ENCODE peak calls at places on chromosomes 4 and X, in five cellular contexts. T is sigmoid colon, N is A549, W is right lobe of liver, V is K562. B is an unnamed sample.

GRCh38 chr4:109998867-109999303 is 86.2 kb downstream of the EGF start:
- DNase-seq in V (peak; percentile 76), T (no peak), N (peak; percentile 37), W (no peak), B (no peak)

GRCh38 chrX:72349190-72349589 is 43.5 kb upstream of the CITED1 start:
- DNase-seq in T (no peak), N (no peak), W (no peak), V (peak; percentile 6), B (no peak)

GRCh38 chrX:134462927-134463326 is 3.0 kb downstream of the HPRT1 start:
- DNase-seq in N (no peak), V (no peak), W (no peak), T (no peak), B (no peak)

GRCh38 chrX:67619253-67619652 is 75.4 kb downstream of the AR start:
- DNase-seq in T (no peak), V (no peak), W (no peak), N (no peak), B (no peak)

GRCh38 chrX:154717824-154718223 is 33.1 kb downstream of the GAB3 start:
- DNase-seq in N (no peak), W (no peak), V (peak; percentile 89), T (no peak), B (no peak)

GRCh38 chr4:132180020-132180427 is 969.1 kb upstream of the PCDH10 start:
- DNase-seq in N (no peak), V (no peak), W (no peak), T (no peak), B (no peak)

GRCh38 chr4:6606465-6607235 is 31.7 kb downstream of the MAN2B2 start:
- DNase-seq in V (no peak), T (no peak), N (no peak), W (no peak), B (no peak)

GRCh38 chr4:182969651-182970279 is 52.6 kb upstream of the DCTD start:
- DNase-seq in T (no peak), V (peak; percentile 82), N (no peak), W (no peak), B (no peak)

GRCh38 chrX:21847342-21847741 is 7.9 kb downstream of the MBTPS2 start:
- DNase-seq in V (no peak), T (no peak), W (no peak), N (no peak), B (no peak)

GRCh38 chr4:80521438-80521837 is 185.9 kb downstream of the CFAP299 start:
- DNase-seq in T (no peak), N (no peak), W (no peak), V (no peak), B (no peak)

GRCh38 chr4:23736466-23736865 is 153.4 kb downstream of the PPARGC1A start:
- DNase-seq in W (no peak), V (no peak), N (no peak), T (no peak), B (no peak)

GRCh38 chr4:40577588-40578253 is 51.9 kb downstream of the RBM47 start:
- DNase-seq in N (no peak), W (no peak), V (no peak), T (no peak), B (no peak)

GRCh38 chr4:105520819-105521790 is 31.3 kb upstream of the ARHGEF38 start:
- DNase-seq in V (peak; percentile 58), N (peak; percentile 21), W (peak; percentile 53), T (no peak), B (no peak)

GRCh38 chr4:3524920-3525319 is 7.3 kb downstream of the LRPAP1 start:
- DNase-seq in W (no peak), N (no peak), V (no peak), T (peak; percentile 56), B (no peak)

GRCh38 chr4:119735136-119735770 is 106.6 kb upstream of the PDE5A start:
- DNase-seq in T (no peak), N (no peak), W (no peak), V (no peak), B (no peak)

GRCh38 chr4:125168531-125168930 is 146.2 kb upstream of the FAT4 start:
- DNase-seq in W (no peak), V (no peak), N (no peak), T (no peak), B (no peak)

GRCh38 chr4:67712000-67712625 is 11.2 kb upstream of the UBA6 start:
- DNase-seq in T (no peak), N (no peak), W (no peak), V (no peak), B (no peak)

GRCh38 chrX:150161092-150161672 is 201.9 kb upstream of the MAMLD1 start:
- DNase-seq in N (no peak), T (no peak), V (no peak), W (no peak), B (no peak)

GRCh38 chrX:101986571-101986970 is 54.7 kb upstream of the ZMAT1 start:
- DNase-seq in T (no peak), N (no peak), V (no peak), W (no peak), B (no peak)

GRCh38 chr4:139734875-139735380 is 69.3 kb downstream of the MGST2 start:
- DNase-seq in V (no peak), W (peak; percentile 85), T (peak; percentile 95), N (no peak), B (peak; percentile 93)

GRCh38 chr4:5952286-5953002 is 59.6 kb upstream of the CRMP1 start:
- DNase-seq in T (peak; percentile 22), N (no peak), V (no peak), W (no peak), B (no peak)

GRCh38 chr4:7166981-7167700 is 25.2 kb upstream of the SORCS2 start:
- DNase-seq in V (no peak), N (no peak), T (peak; percentile 62), W (peak; percentile 40), B (no peak)

GRCh38 chr4:32499176-32499575 is 1779.0 kb downstream of the PCDH7 start:
- DNase-seq in V (no peak), N (no peak), T (no peak), W (no peak), B (no peak)

GRCh38 chrX:13837290-13837745 is 20.4 kb upstream of the GPM6B start:
- DNase-seq in N (no peak), V (no peak), T (no peak), W (no peak), B (no peak)

GRCh38 chr4:65880594-65880993 is 210.3 kb upstream of the EPHA5 start:
- DNase-seq in T (no peak), N (no peak), V (no peak), W (no peak), B (no peak)

GRCh38 chr4:8396762-8397406 is 43.6 kb downstream of the ACOX3 start:
- DNase-seq in T (no peak), W (no peak), V (no peak), N (no peak), B (no peak)

GRCh38 chrX:68978211-68978780 is 149.5 kb downstream of the EFNB1 start:
- DNase-seq in N (no peak), V (no peak), T (no peak), W (no peak), B (no peak)

GRCh38 chrX:11446331-11446730 is 153.1 kb downstream of the AMELX start:
- DNase-seq in V (no peak), T (no peak), W (no peak), N (no peak), B (no peak)

GRCh38 chr4:13168326-13168725 is 315.8 kb downstream of the RAB28 start:
- DNase-seq in W (no peak), T (no peak), V (no peak), N (no peak), B (no peak)

GRCh38 chr4:162921178-162921785 is 245.4 kb downstream of the NAF1 start:
- DNase-seq in T (no peak), N (no peak), W (no peak), V (no peak), B (no peak)

GRCh38 chr4:128812360-128812958 is 3.0 kb downstream of the JADE1 start:
- DNase-seq in V (peak; percentile 75), W (no peak), N (peak; percentile 34), T (peak; percentile 81), B (no peak)

GRCh38 chr4:128809477-128810330 is at the start of gene JADE1:
- DNase-seq in V (peak; percentile 97), W (peak; percentile 93), N (peak; percentile 79), T (peak; percentile 95), B (peak; percentile 96)

GRCh38 chr4:128810331-128810870 is 901 bp downstream of the JADE1 start:
- DNase-seq in T (peak; percentile 72), W (peak; percentile 60), N (peak; percentile 42), V (peak; percentile 63), B (peak; percentile 47)

GRCh38 chr4:128810871-128811570 is 1.5 kb downstream of the JADE1 start:
- DNase-seq in T (peak; percentile 89), N (peak; percentile 60), W (peak; percentile 93), V (peak; percentile 90), B (peak; percentile 85)

DNA sequence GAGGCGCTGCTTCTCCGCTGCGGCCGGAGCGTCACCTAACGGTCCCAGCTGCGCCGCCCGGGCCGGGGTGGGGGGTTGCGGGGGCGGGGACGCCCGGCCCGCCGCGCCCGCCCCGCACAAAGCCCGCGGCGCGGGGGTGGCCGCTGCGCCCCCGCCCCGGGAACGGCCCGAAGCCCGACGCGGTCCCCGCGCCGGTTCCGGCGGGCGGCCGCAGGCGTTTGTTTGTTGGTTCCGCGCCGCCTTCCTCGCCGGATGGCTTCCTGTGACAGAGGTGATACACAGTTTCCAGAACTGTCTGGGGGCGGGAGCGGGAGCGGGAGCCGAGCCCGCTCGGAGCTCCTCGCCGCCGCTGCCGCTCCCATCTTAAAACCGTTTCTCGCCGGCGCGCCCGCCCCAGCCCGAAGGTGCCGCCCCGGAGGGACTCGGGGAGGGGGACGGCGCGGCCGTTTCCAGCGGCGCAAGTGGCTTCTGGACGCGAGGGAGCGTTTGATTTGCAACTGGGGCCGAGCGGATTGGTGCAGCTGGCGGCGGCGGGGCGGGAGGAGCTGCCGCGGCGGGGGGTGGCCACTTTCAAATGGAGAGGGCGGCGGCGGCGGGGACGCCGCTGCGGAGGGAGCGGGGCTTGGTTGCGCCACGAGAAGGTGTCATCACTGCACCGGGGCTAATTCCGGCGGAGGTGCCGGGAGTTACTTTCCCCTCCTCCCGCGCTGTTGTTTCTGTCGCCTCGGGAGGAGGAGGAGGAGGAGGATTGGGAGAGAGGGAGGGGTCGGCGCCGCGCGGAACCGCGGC is 2.3 kb downstream of the JADE1 start:
- DNase-seq in W (peak; percentile 96), V (peak; percentile 94), T (peak; percentile 97), N (peak; percentile 68), B (peak; percentile 93)
- TF ChIP-seq POLR2A in W (peak; percentile 83), V (peak; percentile 79), T (peak; percentile 66), N (peak; percentile 31), B (no peak)

DNA sequence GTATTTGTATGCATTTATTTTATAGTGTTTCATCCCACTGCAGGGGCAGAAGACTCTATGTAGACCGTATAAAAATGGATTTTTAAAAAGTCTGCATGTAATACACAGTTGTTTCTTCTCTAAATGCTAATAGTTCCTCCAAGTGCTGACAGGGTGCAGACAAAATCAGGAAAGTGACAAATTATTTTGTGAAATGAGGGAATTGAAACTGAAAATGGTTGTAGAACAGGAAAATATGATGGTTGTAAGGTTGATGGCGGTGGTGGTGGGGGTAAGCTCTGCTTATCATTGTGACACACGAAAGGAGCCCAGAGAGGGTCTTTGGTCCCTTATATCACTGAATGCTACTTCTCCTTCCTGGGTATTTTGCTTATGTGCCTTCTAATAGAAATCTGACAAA is 4.3 kb downstream of the IL15 start:
- DNase-seq in V (no peak), W (no peak), N (no peak), T (no peak), B (no peak)
- H3K4me3 ChIP-seq in V (no peak overlapping the region), W (no peak overlapping the region), N (peak overlapping the region; percentile 86), T (no peak overlapping the region), B (no peak overlapping the region)

GRCh38 chr4:1770245-1770644 is 22.8 kb upstream of the FGFR3 start:
- DNase-seq in V (no peak), N (no peak), W (no peak), T (no peak), B (no peak)
- H3K4me1 ChIP-seq in V (peaks cover 2% of the 10 kb centered on the region), N (peaks cover 25% of the 10 kb centered on the region), W (no peaks in the 10 kb centered on the region), T (peaks cover 13% of the 10 kb centered on the region), B (peaks cover 36% of the 10 kb centered on the region)

GRCh38 chr4:185809517-185810071 is 2.4 kb downstream of the SORBS2 start:
- DNase-seq in N (no peak), V (no peak), T (no peak), W (no peak), B (no peak)
- TF ChIP-seq POLR2A in N (no peak), V (no peak), T (no peak), W (peak; percentile 17), B (no peak)